ENCODE peak calls at places on chromosome 20, in six cellular contexts. I is neuronal stem cell; M is heart left ventricle; J is CD8-positive, alpha-beta memory T cell; G is GM20000; K is NCI-H1417 treated with DMSO at 0.1 percent for 48 hours. N is an unnamed sample.

GRCh38 chr20:37901667-37902503 is 1.0 kb upstream of the VSTM2L start:
- DNase-seq in I (no peak), M (no peak), J (no peak), G (peak), K (no peak), N (no peak)

GRCh38 chr20:5606347-5606746 is 143.9 kb upstream of the SHLD1 start:
- DNase-seq in I (no peak), M (no peak), J (no peak), G (no peak), K (no peak), N (no peak)

GRCh38 chr20:50333856-50334255 is 143.2 kb downstream of the CEBPB start:
- DNase-seq in I (no peak), M (no peak), J (no peak), G (no peak), K (no peak), N (no peak)

GRCh38 chr20:20373046-20373706 is 5.3 kb downstream of the INSM1 start:
- DNase-seq in I (no peak), M (no peak), J (no peak), G (no peak), K (no peak), N (no peak)

GRCh38 chr20:61322151-61322860 is 70.2 kb downstream of the CDH4 start:
- DNase-seq in I (no peak), M (no peak), J (no peak), G (no peak), K (no peak), N (no peak)

GRCh38 chr20:53852691-53853450 is 217.5 kb downstream of the BCAS1 start:
- DNase-seq in I (no peak), M (no peak), J (no peak), G (no peak), K (no peak), N (no peak)

GRCh38 chr20:24998631-24999445 is 6.3 kb upstream of the APMAP start:
- DNase-seq in I (no peak), M (peak), J (no peak), G (no peak), K (no peak), N (no peak)

GRCh38 chr20:63286781-63287696 is 5.9 kb upstream of the COL20A1 start:
- DNase-seq in I (no peak), M (peak), J (no peak), G (no peak), K (no peak), N (no peak)

GRCh38 chr20:46772901-46773300 is 63.5 kb downstream of the SLC2A10 start:
- DNase-seq in I (no peak), M (no peak), J (no peak), G (no peak), K (no peak), N (no peak)

GRCh38 chr20:10619427-10619826 is 54.4 kb downstream of the JAG1 start:
- DNase-seq in I (no peak), M (no peak), J (no peak), G (no peak), K (no peak), N (no peak)

GRCh38 chr20:1370548-1371110 is 22.2 kb downstream of the FKBP1A start:
- DNase-seq in I (no peak), M (no peak), J (no peak), G (no peak), K (no peak), N (no peak)

GRCh38 chr20:38427655-38428023 is 7.5 kb downstream of the SNHG17 start:
- DNase-seq in I (no peak), M (no peak), J (no peak), G (no peak), K (no peak), N (no peak)

GRCh38 chr20:17504898-17505663 is 26.1 kb downstream of the BFSP1 start:
- DNase-seq in I (peak), M (peak), J (peak), G (peak), K (peak), N (peak)

GRCh38 chr20:36629719-36630340 is 16.2 kb downstream of the SLA2 start:
- DNase-seq in I (no peak), M (no peak), J (peak), G (peak), K (no peak), N (peak)

GRCh38 chr20:47725248-47725973 is 59.9 kb downstream of the SULF2 start:
- DNase-seq in I (peak), M (peak), J (peak), G (peak), K (no peak), N (peak)

GRCh38 chr20:23146111-23146640 is 60.1 kb upstream of the CD93 start:
- DNase-seq in I (no peak), M (no peak), J (no peak), G (no peak), K (no peak), N (no peak)

GRCh38 chr20:58028123-58028522 is 200.3 kb downstream of the ANKRD60 start:
- DNase-seq in I (no peak), M (no peak), J (no peak), G (no peak), K (no peak), N (no peak)

GRCh38 chr20:57414867-57415592 is 23.8 kb downstream of the RBM38 start:
- DNase-seq in I (no peak), M (no peak), J (no peak), G (no peak), K (no peak), N (no peak)

GRCh38 chr20:57106030-57106682 is 160.3 kb downstream of the BMP7 start:
- DNase-seq in I (no peak), M (no peak), J (no peak), G (no peak), K (no peak), N (no peak)

GRCh38 chr20:47133809-47134456 is 222.6 kb downstream of the ZMYND8 start:
- DNase-seq in I (no peak), M (no peak), J (no peak), G (no peak), K (no peak), N (no peak)

GRCh38 chr20:64099880-64100565 is 7.3 kb downstream of the NPBWR2 start:
- DNase-seq in I (no peak), M (peak), J (no peak), G (peak), K (no peak), N (no peak)

GRCh38 chr20:48754269-48754668 is 73.5 kb downstream of the PREX1 start:
- DNase-seq in I (no peak), M (no peak), J (no peak), G (no peak), K (no peak), N (no peak)

GRCh38 chr20:10556519-10557083 is 117.2 kb downstream of the JAG1 start:
- DNase-seq in I (no peak), M (no peak), J (no peak), G (no peak), K (no peak), N (no peak)

GRCh38 chr20:63967330-63968135 is 2.2 kb downstream of the ZNF512B start:
- DNase-seq in I (no peak), M (peak), J (no peak), G (no peak), K (no peak), N (no peak)

GRCh38 chr20:40488401-40488800 is 200.6 kb downstream of the MAFB start:
- DNase-seq in I (no peak), M (no peak), J (no peak), G (no peak), K (no peak), N (no peak)

GRCh38 chr20:56439784-56440291 is 27.8 kb downstream of the CASS4 start:
- DNase-seq in I (no peak), M (peak), J (no peak), G (no peak), K (no peak), N (no peak)

GRCh38 chr20:11098888-11099287 is 425.1 kb upstream of the JAG1 start:
- DNase-seq in I (no peak), M (no peak), J (no peak), G (no peak), K (no peak), N (no peak)

GRCh38 chr20:35490736-35491181 is 35.4 kb downstream of the CEP250 start:
- DNase-seq in I (no peak), M (no peak), J (peak), G (peak), K (no peak), N (peak)

GRCh38 chr20:62369508-62370114 is 2.5 kb upstream of the LAMA5 start:
- DNase-seq in I (no peak), M (no peak), J (no peak), G (no peak), K (no peak), N (no peak)

GRCh38 chr20:34891166-34892062 is 15.0 kb downstream of the ACSS2 start:
- DNase-seq in I (no peak), M (no peak), J (no peak), G (no peak), K (no peak), N (no peak)